ENCODE peak calls at places on chromosome 21, in ten cellular contexts. K is mucosa of descending colon; W is DMS153; E is HS-5; D is stomach; F is A549; L is GM13976; C is left colon; V is stimulated activated CD4-positive, alpha-beta T cell treated with anti-CD3 and anti-CD28 coated beads, Interleukin-12 subunit alpha, Interleukin-12 subunit beta, amount 100 ng/mL, for 4 hours; R is iPS DF 19.7. S is an unnamed sample.

GRCh38 chr21:44462834-44463200 is 7.5 kb downstream of the LRRC3 start:
- DNase-seq in K (no peak), W (no peak), E (no peak), D (no peak), F (no peak), L (no peak), C (no peak), V (no peak), R (no peak), S (no peak)

GRCh38 chr21:35748683-35749314 is 311.5 kb downstream of the SETD4 start:
- DNase-seq in K (no peak), W (no peak), E (no peak), D (no peak), F (no peak), L (no peak), C (no peak), V (no peak), R (no peak), S (no peak)

GRCh38 chr21:16427587-16428087 is 697.9 kb downstream of the USP25 start:
- DNase-seq in K (no peak), W (no peak), E (no peak), D (no peak), F (no peak), L (no peak), C (no peak), V (no peak), R (no peak), S (no peak)

GRCh38 chr21:21232320-21232719 is 234.1 kb downstream of the NCAM2 start:
- DNase-seq in K (no peak), W (no peak), E (peak), D (no peak), F (no peak), L (no peak), C (no peak), V (no peak), R (no peak), S (peak)

GRCh38 chr21:30268608-30269197 is 14.0 kb downstream of the KRTAP24-1 start:
- DNase-seq in K (no peak), W (no peak), E (no peak), D (no peak), F (no peak), L (no peak), C (no peak), V (no peak), R (no peak), S (peak)

GRCh38 chr21:16644690-16645089 is 868.2 kb upstream of the CXADR start:
- DNase-seq in K (no peak), W (no peak), E (peak), D (no peak), F (no peak), L (no peak), C (no peak), V (no peak), R (no peak), S (no peak)

GRCh38 chr21:34037446-34037845 is 35.9 kb upstream of the MRPS6 start:
- DNase-seq in K (no peak), W (no peak), E (no peak), D (no peak), F (no peak), L (no peak), C (no peak), V (no peak), R (no peak), S (no peak)

GRCh38 chr21:17819878-17820232 is 699 bp upstream of the C21orf91 start:
- DNase-seq in K (peak), W (peak), E (no peak), D (no peak), F (no peak), L (peak), C (no peak), V (no peak), R (no peak), S (no peak)

GRCh38 chr21:46022551-46023107 is 41.1 kb downstream of the COL6A1 start:
- DNase-seq in K (no peak), W (peak), E (no peak), D (no peak), F (peak), L (peak), C (no peak), V (no peak), R (no peak), S (no peak)

GRCh38 chr21:27035791-27036190 is 68.9 kb upstream of the ADAMTS5 start:
- DNase-seq in K (no peak), W (no peak), E (no peak), D (no peak), F (no peak), L (no peak), C (no peak), V (no peak), R (no peak), S (no peak)

GRCh38 chr21:28885853-28886177 is 106.9 kb downstream of the LTN1 start:
- DNase-seq in K (no peak), W (no peak), E (peak), D (no peak), F (no peak), L (no peak), C (no peak), V (no peak), R (no peak), S (no peak)

GRCh38 chr21:45421071-45421845 is 16.3 kb downstream of the COL18A1 start:
- DNase-seq in K (peak), W (no peak), E (no peak), D (peak), F (no peak), L (no peak), C (peak), V (no peak), R (no peak), S (no peak)

GRCh38 chr21:32135401-32136363 is 143.2 kb downstream of the MIS18A start:
- DNase-seq in K (no peak), W (no peak), E (peak), D (no peak), F (no peak), L (peak), C (no peak), V (no peak), R (no peak), S (no peak)

GRCh38 chr21:45838636-45839035 is 142.9 kb upstream of the COL6A1 start:
- DNase-seq in K (no peak), W (no peak), E (no peak), D (no peak), F (no peak), L (no peak), C (no peak), V (no peak), R (no peak), S (no peak)

GRCh38 chr21:33844890-33845205 is 70.8 kb downstream of the ATP5PO start:
- DNase-seq in K (no peak), W (no peak), E (no peak), D (no peak), F (no peak), L (no peak), C (no peak), V (no peak), R (no peak), S (no peak)

GRCh38 chr21:29481641-29482040 is 182.9 kb downstream of the BACH1 start:
- DNase-seq in K (no peak), W (no peak), E (no peak), D (no peak), F (no peak), L (no peak), C (no peak), V (no peak), R (no peak), S (no peak)

GRCh38 chr21:41170442-41170841 is 2.5 kb downstream of the BACE2 start:
- DNase-seq in K (no peak), W (peak), E (no peak), D (peak), F (peak), L (peak), C (peak), V (no peak), R (no peak), S (no peak)

GRCh38 chr21:33023574-33024277 is 2.0 kb upstream of the OLIG2 start:
- DNase-seq in K (no peak), W (no peak), E (no peak), D (no peak), F (no peak), L (peak), C (no peak), V (no peak), R (no peak), S (no peak)

GRCh38 chr21:34690793-34691175 is 22.0 kb downstream of the CLIC6 start:
- DNase-seq in K (no peak), W (no peak), E (no peak), D (no peak), F (no peak), L (no peak), C (no peak), V (no peak), R (no peak), S (no peak)

GRCh38 chr21:42233067-42233981 is 14.4 kb downstream of the ABCG1 start:
- DNase-seq in K (peak), W (peak), E (no peak), D (peak), F (no peak), L (peak), C (peak), V (peak), R (no peak), S (no peak)

GRCh38 chr21:40466893-40467483 is 380.0 kb downstream of the DSCAM start:
- DNase-seq in K (no peak), W (no peak), E (no peak), D (no peak), F (no peak), L (no peak), C (no peak), V (no peak), R (no peak), S (peak)

GRCh38 chr21:36330904-36331303 is 10.9 kb downstream of the MORC3 start:
- DNase-seq in K (no peak), W (no peak), E (no peak), D (peak), F (peak), L (peak), C (peak), V (peak), R (no peak), S (peak)

GRCh38 chr21:19228241-19228640 is 824.7 kb upstream of the TMPRSS15 start:
- DNase-seq in K (no peak), W (no peak), E (no peak), D (no peak), F (no peak), L (no peak), C (no peak), V (no peak), R (no peak), S (no peak)

GRCh38 chr21:36747815-36748381 is 49.0 kb downstream of the SIM2 start:
- DNase-seq in K (no peak), W (no peak), E (no peak), D (no peak), F (no peak), L (peak), C (peak), V (peak), R (no peak), S (peak)

GRCh38 chr21:26918318-26919065 is 48.4 kb downstream of the ADAMTS5 start:
- DNase-seq in K (no peak), W (no peak), E (peak), D (no peak), F (no peak), L (no peak), C (no peak), V (no peak), R (no peak), S (no peak)

GRCh38 chr21:43301424-43302355 is 125.2 kb downstream of the SIK1 start:
- DNase-seq in K (peak), W (no peak), E (no peak), D (no peak), F (no peak), L (no peak), C (no peak), V (no peak), R (no peak), S (no peak)